ENCODE peak calls at places on chromosomes 13 and 19, in six cellular contexts. D is HEK293T; G is neural progenitor cell; P is IMR-90; U is GM19239; I is activated CD4-positive, alpha-beta T cell treated with anti-CD3 and anti-CD28 coated beads, Interleukin-2, amount 50 U/mL, for 24 hours. B is an unnamed sample.

GRCh38 chr19:13689050-13689449 is 75.3 kb upstream of the MRI1 start:
- DNase-seq in G (peak; percentile 43), U (no peak), P (peak; percentile 15), D (peak; percentile 49), I (no peak), B (no peak)

GRCh38 chr13:94967183-94968039 is 255.1 kb upstream of the SOX21 start:
- DNase-seq in P (no peak), G (peak; percentile 85), D (peak; percentile 51), I (no peak), U (no peak), B (no peak)

GRCh38 chr13:114100446-114101320 is 31.7 kb downstream of the RASA3 start:
- DNase-seq in D (no peak), P (no peak), I (no peak), G (no peak), U (peak; percentile 53), B (no peak)

GRCh38 chr19:38769635-38770211 is 3.6 kb downstream of the LGALS7 start:
- DNase-seq in U (peak; percentile 87), D (peak; percentile 81), I (peak; percentile 77), G (peak; percentile 70), P (peak; percentile 38), B (peak; percentile 93)

GRCh38 chr13:71864094-71864980 is 2.7 kb downstream of the DACH1 start:
- DNase-seq in I (no peak), U (no peak), P (no peak), D (peak; percentile 71), G (peak; percentile 87), B (no peak)

GRCh38 chr13:79295906-79296564 is 110.0 kb downstream of the RBM26 start:
- DNase-seq in G (no peak), U (no peak), P (peak; percentile 11), I (no peak), D (no peak), B (no peak)

GRCh38 chr19:51978882-51979281 is 7.8 kb downstream of the ZNF350 start:
- DNase-seq in U (no peak), P (no peak), D (no peak), I (no peak), G (no peak), B (no peak)

GRCh38 chr19:47598407-47599349 is 10.3 kb upstream of the BICRA start:
- DNase-seq in P (peak; percentile 96), G (peak; percentile 65), U (no peak), D (peak; percentile 68), I (no peak), B (peak; percentile 86)

GRCh38 chr13:99062593-99062992 is 84.7 kb upstream of the DOCK9 start:
- DNase-seq in G (no peak), I (no peak), P (peak; percentile 30), U (no peak), D (no peak), B (no peak)

GRCh38 chr13:73107459-73107858 is 48.7 kb downstream of the KLF5 start:
- DNase-seq in I (no peak), D (no peak), G (peak; percentile 13), P (no peak), U (no peak), B (no peak)